ENCODE peak calls at places on chromosomes 7 and 10, in five cellular contexts. One of them, this sample, is unnamed.

GRCh38 chr10:25713894-25714240 is 220.2 kb upstream of the MYO3A start:
- DNase-seq in stromal cell of bone marrow: no peak
- DNase-seq in cardiac muscle cell: no peak
- DNase-seq in T follicular helper cell: no peak
- DNase-seq in HT1080: no peak
- DNase-seq in this sample: no peak

GRCh38 chr7:38463277-38464224 is 167.6 kb downstream of the AMPH start:
- DNase-seq in stromal cell of bone marrow: peak
- DNase-seq in cardiac muscle cell: peak
- DNase-seq in T follicular helper cell: peak
- DNase-seq in HT1080: peak
- DNase-seq in this sample: peak

GRCh38 chr7:151012921-151013347 is 11.4 kb downstream of the ATG9B start:
- DNase-seq in stromal cell of bone marrow: no peak
- DNase-seq in cardiac muscle cell: peak
- DNase-seq in T follicular helper cell: no peak
- DNase-seq in HT1080: no peak
- DNase-seq in this sample: no peak

GRCh38 chr10:17533731-17534130 is 79.3 kb upstream of the ST8SIA6 start:
- DNase-seq in stromal cell of bone marrow: peak
- DNase-seq in cardiac muscle cell: peak
- DNase-seq in T follicular helper cell: no peak
- DNase-seq in HT1080: peak
- DNase-seq in this sample: no peak

GRCh38 chr7:18890134-18890533 is 227.3 kb downstream of the TWIST1 start:
- DNase-seq in stromal cell of bone marrow: peak
- DNase-seq in cardiac muscle cell: peak
- DNase-seq in T follicular helper cell: no peak
- DNase-seq in HT1080: peak
- DNase-seq in this sample: no peak

GRCh38 chr7:90272242-90272641 is 27.3 kb downstream of the CFAP69 start:
- DNase-seq in stromal cell of bone marrow: no peak
- DNase-seq in cardiac muscle cell: no peak
- DNase-seq in T follicular helper cell: no peak
- DNase-seq in HT1080: no peak
- DNase-seq in this sample: no peak

GRCh38 chr10:116125180-116125579 is 147.8 kb downstream of the GFRA1 start:
- DNase-seq in stromal cell of bone marrow: no peak
- DNase-seq in cardiac muscle cell: no peak
- DNase-seq in T follicular helper cell: no peak
- DNase-seq in HT1080: no peak
- DNase-seq in this sample: no peak

GRCh38 chr10:128837478-128837877 is 629.6 kb upstream of the MGMT start:
- DNase-seq in stromal cell of bone marrow: no peak
- DNase-seq in cardiac muscle cell: no peak
- DNase-seq in T follicular helper cell: no peak
- DNase-seq in HT1080: no peak
- DNase-seq in this sample: no peak

GRCh38 chr10:132186488-132187413 is at the start of gene DPYSL4:
- DNase-seq in stromal cell of bone marrow: no peak
- DNase-seq in cardiac muscle cell: peak
- DNase-seq in T follicular helper cell: no peak
- DNase-seq in HT1080: no peak
- DNase-seq in this sample: peak

GRCh38 chr10:117552156-117552620 is 9.6 kb downstream of the EMX2 start:
- DNase-seq in stromal cell of bone marrow: no peak
- DNase-seq in cardiac muscle cell: no peak
- DNase-seq in T follicular helper cell: no peak
- DNase-seq in HT1080: no peak
- DNase-seq in this sample: no peak

GRCh38 chr10:79232864-79233263 is 114.4 kb upstream of the PPIF start:
- DNase-seq in stromal cell of bone marrow: no peak
- DNase-seq in cardiac muscle cell: no peak
- DNase-seq in T follicular helper cell: no peak
- DNase-seq in HT1080: no peak
- DNase-seq in this sample: no peak

GRCh38 chr7:120996333-120996982 is 7.9 kb downstream of the CPED1 start:
- DNase-seq in stromal cell of bone marrow: peak
- DNase-seq in cardiac muscle cell: peak
- DNase-seq in T follicular helper cell: peak
- DNase-seq in HT1080: peak
- DNase-seq in this sample: no peak

GRCh38 chr7:39911167-39911566 is 38.9 kb upstream of the CDK13 start:
- DNase-seq in stromal cell of bone marrow: no peak
- DNase-seq in cardiac muscle cell: no peak
- DNase-seq in T follicular helper cell: no peak
- DNase-seq in HT1080: no peak
- DNase-seq in this sample: no peak

GRCh38 chr7:105638324-105638723 is 57.0 kb upstream of the EFCAB10 start:
- DNase-seq in stromal cell of bone marrow: no peak
- DNase-seq in cardiac muscle cell: no peak
- DNase-seq in T follicular helper cell: no peak
- DNase-seq in HT1080: no peak
- DNase-seq in this sample: no peak

GRCh38 chr10:35195361-35196306 is 69.0 kb downstream of the CREM start:
- DNase-seq in stromal cell of bone marrow: peak
- DNase-seq in cardiac muscle cell: peak
- DNase-seq in T follicular helper cell: peak
- DNase-seq in HT1080: peak
- DNase-seq in this sample: peak

GRCh38 chr10:31830887-31831286 is 97.7 kb downstream of the ARHGAP12 start:
- DNase-seq in stromal cell of bone marrow: no peak
- DNase-seq in cardiac muscle cell: peak
- DNase-seq in T follicular helper cell: no peak
- DNase-seq in HT1080: no peak
- DNase-seq in this sample: no peak

GRCh38 chr7:11934766-11935165 is 102.8 kb upstream of the THSD7A start:
- DNase-seq in stromal cell of bone marrow: no peak
- DNase-seq in cardiac muscle cell: no peak
- DNase-seq in T follicular helper cell: no peak
- DNase-seq in HT1080: no peak
- DNase-seq in this sample: no peak

GRCh38 chr7:140212100-140212881 is 35.5 kb upstream of the KDM7A start:
- DNase-seq in stromal cell of bone marrow: no peak
- DNase-seq in cardiac muscle cell: no peak
- DNase-seq in T follicular helper cell: no peak
- DNase-seq in HT1080: peak
- DNase-seq in this sample: peak

GRCh38 chr7:73851410-73852338 is 9.3 kb upstream of the TMEM270 start:
- DNase-seq in stromal cell of bone marrow: peak
- DNase-seq in cardiac muscle cell: peak
- DNase-seq in T follicular helper cell: no peak
- DNase-seq in HT1080: peak
- DNase-seq in this sample: no peak

GRCh38 chr10:111488668-111489067 is 411.8 kb downstream of the ADRA2A start:
- DNase-seq in stromal cell of bone marrow: no peak
- DNase-seq in cardiac muscle cell: no peak
- DNase-seq in T follicular helper cell: no peak
- DNase-seq in HT1080: no peak
- DNase-seq in this sample: no peak

GRCh38 chr10:60238408-60239100 is 151.1 kb downstream of the ANK3 start:
- DNase-seq in stromal cell of bone marrow: peak
- DNase-seq in cardiac muscle cell: peak
- DNase-seq in T follicular helper cell: no peak
- DNase-seq in HT1080: peak
- DNase-seq in this sample: peak

GRCh38 chr7:116691664-116692063 is 19.7 kb downstream of the MET start:
- DNase-seq in stromal cell of bone marrow: peak
- DNase-seq in cardiac muscle cell: peak
- DNase-seq in T follicular helper cell: no peak
- DNase-seq in HT1080: peak
- DNase-seq in this sample: no peak

GRCh38 chr7:130242198-130243014 is 24.3 kb upstream of the CPA2 start:
- DNase-seq in stromal cell of bone marrow: peak
- DNase-seq in cardiac muscle cell: peak
- DNase-seq in T follicular helper cell: peak
- DNase-seq in HT1080: peak
- DNase-seq in this sample: peak

GRCh38 chr7:135672560-135673359 is 10.4 kb downstream of the STMP1 start:
- DNase-seq in stromal cell of bone marrow: peak
- DNase-seq in cardiac muscle cell: peak
- DNase-seq in T follicular helper cell: no peak
- DNase-seq in HT1080: peak
- DNase-seq in this sample: peak

GRCh38 chr10:52637592-52637991 is 135.0 kb downstream of the MBL2 start:
- DNase-seq in stromal cell of bone marrow: no peak
- DNase-seq in cardiac muscle cell: no peak
- DNase-seq in T follicular helper cell: no peak
- DNase-seq in HT1080: no peak
- DNase-seq in this sample: no peak

GRCh38 chr7:140656548-140657515 is 15.9 kb upstream of the ADCK2 start:
- DNase-seq in stromal cell of bone marrow: peak
- DNase-seq in cardiac muscle cell: peak
- DNase-seq in T follicular helper cell: no peak
- DNase-seq in HT1080: peak
- DNase-seq in this sample: no peak

GRCh38 chr10:129373718-129374117 is 93.3 kb upstream of the MGMT start:
- DNase-seq in stromal cell of bone marrow: no peak
- DNase-seq in cardiac muscle cell: no peak
- DNase-seq in T follicular helper cell: no peak
- DNase-seq in HT1080: no peak
- DNase-seq in this sample: no peak

GRCh38 chr10:99914236-99914635 is 95.5 kb downstream of the DNMBP start:
- DNase-seq in stromal cell of bone marrow: no peak
- DNase-seq in cardiac muscle cell: no peak
- DNase-seq in T follicular helper cell: no peak
- DNase-seq in HT1080: no peak
- DNase-seq in this sample: no peak

GRCh38 chr10:5510281-5511072 is 11.1 kb upstream of the CALML5 start:
- DNase-seq in stromal cell of bone marrow: no peak
- DNase-seq in cardiac muscle cell: peak
- DNase-seq in T follicular helper cell: no peak
- DNase-seq in HT1080: no peak
- DNase-seq in this sample: no peak

GRCh38 chr7:51154201-51154600 is 162.4 kb downstream of the COBL start:
- DNase-seq in stromal cell of bone marrow: no peak
- DNase-seq in cardiac muscle cell: no peak
- DNase-seq in T follicular helper cell: no peak
- DNase-seq in HT1080: no peak
- DNase-seq in this sample: no peak

GRCh38 chr7:18724311-18724710 is 228.8 kb downstream of the HDAC9 start:
- DNase-seq in stromal cell of bone marrow: no peak
- DNase-seq in cardiac muscle cell: no peak
- DNase-seq in T follicular helper cell: no peak
- DNase-seq in HT1080: no peak
- DNase-seq in this sample: no peak

GRCh38 chr7:28708458-28708951 is 249.6 kb downstream of the TRIL start:
- DNase-seq in stromal cell of bone marrow: no peak
- DNase-seq in cardiac muscle cell: no peak
- DNase-seq in T follicular helper cell: no peak
- DNase-seq in HT1080: no peak
- DNase-seq in this sample: no peak

GRCh38 chr7:127882313-127882920 is 148.8 kb downstream of the LRRC4 start:
- DNase-seq in stromal cell of bone marrow: no peak
- DNase-seq in cardiac muscle cell: no peak
- DNase-seq in T follicular helper cell: no peak
- DNase-seq in HT1080: no peak
- DNase-seq in this sample: no peak

GRCh38 chr7:132059141-132059540 is 502.7 kb upstream of the PODXL start:
- DNase-seq in stromal cell of bone marrow: no peak
- DNase-seq in cardiac muscle cell: no peak
- DNase-seq in T follicular helper cell: no peak
- DNase-seq in HT1080: no peak
- DNase-seq in this sample: no peak

GRCh38 chr7:138980575-138981285 is 459 bp downstream of the KIAA1549 start:
- DNase-seq in stromal cell of bone marrow: no peak
- DNase-seq in cardiac muscle cell: no peak
- DNase-seq in T follicular helper cell: no peak
- DNase-seq in HT1080: peak
- DNase-seq in this sample: no peak